ENCODE peak calls at places on chromosomes 16 and 17, in eight cellular contexts. M is IMR-90, C is fibroblast of pulmonary artery, W is lower leg skin, N is psoas muscle, L is thoracic aorta, T is GM12865, P is fibroblast of the aortic adventitia. F is an unnamed sample.

GRCh38 chr17:21564262-21564661 is 128.1 kb upstream of the KCNJ18 start:
- DNase-seq in M (no peak), C (no peak), W (no peak), N (no peak), L (no peak), T (no peak), P (no peak), F (no peak)

GRCh38 chr17:53687324-53687723 is 135.4 kb upstream of the KIF2B start:
- DNase-seq in M (no peak), C (no peak), W (no peak), N (no peak), L (no peak), T (no peak), P (no peak), F (no peak)

GRCh38 chr17:13478326-13478830 is 123.4 kb downstream of the HS3ST3A1 start:
- DNase-seq in M (no peak), C (no peak), W (no peak), N (no peak), L (no peak), T (no peak), P (peak; percentile 2), F (peak; percentile 93)

GRCh38 chr16:15450624-15451023 is 16.2 kb downstream of the BMERB1 start:
- DNase-seq in M (no peak), C (no peak), W (peak; percentile 88), N (no peak), L (no peak), T (no peak), P (peak; percentile 67), F (no peak)

GRCh38 chr17:42744283-42744805 is 496 bp downstream of the EZH1 start:
- DNase-seq in M (peak; percentile 41), C (peak; percentile 44), W (peak; percentile 95), N (peak; percentile 91), L (peak; percentile 28), T (peak; percentile 78), P (peak; percentile 38), F (peak; percentile 47)

GRCh38 chr16:85593503-85594195 is 19.5 kb upstream of the GSE1 start:
- DNase-seq in M (no peak), C (no peak), W (no peak), N (no peak), L (no peak), T (no peak), P (no peak), F (no peak)

GRCh38 chr17:12647023-12647422 is 18.7 kb upstream of the MYOCD start:
- DNase-seq in M (no peak), C (no peak), W (no peak), N (no peak), L (no peak), T (no peak), P (no peak), F (peak; percentile 52)

GRCh38 chr17:1090454-1091189 is 89.2 kb downstream of the ABR start:
- DNase-seq in M (no peak), C (no peak), W (no peak), N (no peak), L (no peak), T (no peak), P (no peak), F (no peak)

GRCh38 chr17:48429638-48430586 is at the start of gene SKAP1:
- DNase-seq in M (no peak), C (no peak), W (no peak), N (no peak), L (no peak), T (peak; percentile 73), P (no peak), F (no peak)

GRCh38 chr17:17146791-17147406 is 59.2 kb downstream of the PLD6 start:
- DNase-seq in M (no peak), C (no peak), W (no peak), N (peak; percentile 85), L (no peak), T (peak; percentile 37), P (no peak), F (no peak)

GRCh38 chr16:68190745-68191510 is 45.0 kb downstream of the ESRP2 start:
- DNase-seq in M (peak; percentile 64), C (no peak), W (no peak), N (no peak), L (no peak), T (no peak), P (no peak), F (peak; percentile 38)

GRCh38 chr17:50272711-50273653 is 1.3 kb upstream of the TMEM92 start:
- DNase-seq in M (peak; percentile 27), C (peak; percentile 53), W (peak; percentile 91), N (peak; percentile 75), L (no peak), T (peak; percentile 24), P (peak; percentile 71), F (peak; percentile 71)

GRCh38 chr16:48444574-48444973 is 59.4 kb upstream of the SIAH1 start:
- DNase-seq in M (peak; percentile 94), C (peak; percentile 93), W (no peak), N (peak; percentile 59), L (no peak), T (no peak), P (peak; percentile 95), F (peak; percentile 79)

GRCh38 chr16:268141-269053 is 7.3 kb downstream of the RGS11 start:
- DNase-seq in M (no peak), C (no peak), W (no peak), N (peak; percentile 53), L (no peak), T (no peak), P (no peak), F (no peak)

GRCh38 chr17:76709077-76709950 is 1.5 kb downstream of the MXRA7 start:
- DNase-seq in M (peak; percentile 99), C (peak; percentile 95), W (peak; percentile 95), N (peak; percentile 92), L (peak; percentile 88), T (no peak), P (peak; percentile 98), F (peak; percentile 98)

GRCh38 chr16:81293909-81294802 is 20.6 kb upstream of the GAN start:
- DNase-seq in M (peak; percentile 44), C (peak; percentile 33), W (no peak), N (no peak), L (no peak), T (no peak), P (peak; percentile 70), F (peak; percentile 69)

GRCh38 chr16:80997139-80997798 is 9.4 kb downstream of the CMC2 start:
- DNase-seq in M (no peak), C (peak; percentile 37), W (no peak), N (no peak), L (no peak), T (peak; percentile 43), P (peak; percentile 67), F (peak; percentile 56)

GRCh38 chr17:80986816-80987480 is 4.7 kb upstream of the CHMP6 start:
- DNase-seq in M (no peak), C (no peak), W (no peak), N (peak; percentile 69), L (no peak), T (no peak), P (no peak), F (no peak)

GRCh38 chr17:76034433-76035185 is 7.5 kb upstream of the EVPL start:
- DNase-seq in M (no peak), C (no peak), W (no peak), N (no peak), L (no peak), T (no peak), P (no peak), F (no peak)

GRCh38 chr17:223723-224471 is 42.4 kb upstream of the DOC2B start:
- DNase-seq in M (no peak), C (no peak), W (no peak), N (peak; percentile 32), L (no peak), T (no peak), P (no peak), F (no peak)

GRCh38 chr17:77892469-77893143 is 65.9 kb upstream of the TNRC6C start:
- DNase-seq in M (no peak), C (no peak), W (no peak), N (peak; percentile 50), L (no peak), T (no peak), P (no peak), F (no peak)

GRCh38 chr17:82311971-82312370 is 5.4 kb downstream of the CD7 start:
- DNase-seq in M (no peak), C (no peak), W (no peak), N (no peak), L (no peak), T (no peak), P (no peak), F (no peak)
- TF ChIP-seq CTCF in M (no peak), C (no peak), W (no peak), N (no peak), L (no peak), T (no peak), P (no peak), F (no peak)

GRCh38 chr17:68176770-68177169 is 71.1 kb upstream of the AMZ2 start:
- DNase-seq in M (no peak), C (no peak), W (peak; percentile 78), N (no peak), L (no peak), T (no peak), P (no peak), F (no peak)
- H3K4me3 ChIP-seq in M (no peak overlapping the region), C (no peak overlapping the region), W (no peak overlapping the region), N (no peak overlapping the region), L (no peak overlapping the region), T (no peak overlapping the region), P (no peak overlapping the region), F (no peak overlapping the region)

DNA sequence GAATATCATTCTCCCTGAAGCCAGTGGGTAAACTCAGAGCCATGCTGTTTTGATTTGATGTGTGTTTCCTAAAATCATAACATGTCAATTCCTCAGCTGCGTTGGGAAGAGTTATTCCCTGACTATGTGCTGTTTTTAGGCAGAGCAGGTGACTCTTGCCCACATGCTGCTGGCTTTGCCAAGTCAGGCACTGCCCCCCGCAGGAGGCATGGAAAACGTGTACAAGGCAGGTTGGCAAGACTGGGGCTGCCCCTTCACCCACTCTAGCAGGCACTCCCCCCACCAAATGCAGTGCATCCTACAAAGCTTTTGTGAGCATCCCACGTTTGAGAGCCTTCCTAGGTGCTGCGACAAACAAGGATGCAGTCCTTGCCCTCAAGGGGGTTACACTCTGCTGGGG is 38.3 kb upstream of the NAT9 start:
- DNase-seq in M (no peak), C (no peak), W (no peak), N (no peak), L (no peak), T (no peak), P (no peak), F (no peak)
- TF ChIP-seq CTCF in M (peak; percentile 3), C (no peak), W (no peak), N (no peak), L (no peak), T (no peak), P (no peak), F (no peak)

GRCh38 chr17:44327715-44328449 is 3.3 kb upstream of the SLC25A39 start:
- DNase-seq in M (no peak), C (no peak), W (no peak), N (no peak), L (no peak), T (no peak), P (no peak), F (no peak)

GRCh38 chr17:44324571-44325275 is at the start of gene SLC25A39:
- DNase-seq in M (peak; percentile 93), C (peak; percentile 95), W (peak; percentile 99), N (peak; percentile 98), L (peak; percentile 47), T (peak; percentile 98), P (peak; percentile 91), F (peak; percentile 95)

GRCh38 chr17:44324092-44324570 is 492 bp downstream of the SLC25A39 start:
- DNase-seq in M (no peak), C (no peak), W (peak; percentile 89), N (peak; percentile 61), L (no peak), T (peak; percentile 35), P (no peak), F (no peak)

GRCh38 chr17:44323359-44324091 is 1.1 kb downstream of the SLC25A39 start:
- DNase-seq in M (no peak), C (no peak), W (peak; percentile 84), N (no peak), L (no peak), T (no peak), P (no peak), F (no peak)

GRCh38 chr17:44326867-44327444 is 2.3 kb upstream of the SLC25A39 start:
- DNase-seq in M (peak; percentile 97), C (peak; percentile 98), W (peak; percentile 99), N (peak; percentile 98), L (peak; percentile 89), T (peak; percentile 98), P (peak; percentile 96), F (peak; percentile 98)
- H3K4me3 ChIP-seq in M (no peak overlapping the region), C (no peak overlapping the region), W (no peak overlapping the region), N (peak overlapping the region; percentile 28), L (peak overlapping the region; percentile 84), T (peak overlapping the region; percentile 70), P (peak overlapping the region; percentile 25), F (peak overlapping the region; percentile 7)